ENCODE peak calls at places on chromosomes 1 and 21, in ten cellular contexts. Y is NCI-H1417; G is caudate nucleus; U is GM12891; A is AG08395; Q is BE2C; F is activated CD4-positive, alpha-beta T cell treated with anti-CD3 and anti-CD28 coated beads for 1 hour; H is WTC11; O is neural crest cell; X is A549. V is an unnamed sample.

GRCh38 chr1:233520510-233521191 is 93.3 kb upstream of the KCNK1 start:
- DNase-seq in Y (no peak), G (no peak), U (no peak), A (no peak), Q (no peak), F (no peak), H (no peak), O (no peak), X (peak), V (no peak)

GRCh38 chr1:152071123-152071522 is 17.7 kb downstream of the TCHHL1 start:
- DNase-seq in Y (no peak), G (no peak), U (no peak), A (no peak), Q (no peak), F (no peak), H (no peak), O (no peak), X (no peak), V (no peak)

GRCh38 chr21:37297364-37297763 is 30.2 kb upstream of the VPS26C start:
- DNase-seq in Y (no peak), G (no peak), U (no peak), A (no peak), Q (no peak), F (no peak), H (no peak), O (no peak), X (no peak), V (no peak)

GRCh38 chr1:222167111-222167510 is 380.8 kb downstream of the HHIPL2 start:
- DNase-seq in Y (no peak), G (no peak), U (no peak), A (peak), Q (peak), F (no peak), H (peak), O (peak), X (peak), V (no peak)

GRCh38 chr1:94755675-94756074 is 64.5 kb upstream of the SLC44A3 start:
- DNase-seq in Y (no peak), G (no peak), U (no peak), A (peak), Q (peak), F (no peak), H (no peak), O (no peak), X (peak), V (no peak)

GRCh38 chr21:41571938-41572510 is 64.1 kb upstream of the TMPRSS2 start:
- DNase-seq in Y (no peak), G (no peak), U (no peak), A (no peak), Q (no peak), F (no peak), H (no peak), O (no peak), X (no peak), V (no peak)

GRCh38 chr1:187070076-187070475 is 241.3 kb downstream of the PLA2G4A start:
- DNase-seq in Y (no peak), G (no peak), U (no peak), A (no peak), Q (no peak), F (no peak), H (no peak), O (no peak), X (no peak), V (no peak)

GRCh38 chr1:247924868-247925267 is at the start of gene OR2AJ1:
- DNase-seq in Y (no peak), G (no peak), U (no peak), A (no peak), Q (no peak), F (no peak), H (no peak), O (no peak), X (no peak), V (no peak)

GRCh38 chr1:116286541-116286971 is 86.5 kb upstream of the ATP1A1 start:
- DNase-seq in Y (no peak), G (no peak), U (no peak), A (peak), Q (peak), F (no peak), H (no peak), O (no peak), X (no peak), V (no peak)

GRCh38 chr21:17466166-17466565 is 46.7 kb upstream of the CXADR start:
- DNase-seq in Y (no peak), G (no peak), U (no peak), A (peak), Q (no peak), F (no peak), H (no peak), O (no peak), X (peak), V (no peak)

GRCh38 chr1:241695454-241696171 is 43.5 kb downstream of the WDR64 start:
- DNase-seq in Y (no peak), G (no peak), U (no peak), A (no peak), Q (no peak), F (no peak), H (no peak), O (no peak), X (no peak), V (no peak)

GRCh38 chr1:31939484-31940329 is 1.5 kb upstream of the PTP4A2 start:
- DNase-seq in Y (no peak), G (no peak), U (peak), A (peak), Q (peak), F (peak), H (no peak), O (no peak), X (peak), V (no peak)

GRCh38 chr21:31557956-31558838 is 101.3 kb upstream of the SOD1 start:
- DNase-seq in Y (peak), G (no peak), U (no peak), A (no peak), Q (peak), F (peak), H (peak), O (peak), X (no peak), V (peak)

GRCh38 chr1:7644906-7645750 is 126.0 kb upstream of the VAMP3 start:
- DNase-seq in Y (peak), G (no peak), U (no peak), A (peak), Q (peak), F (no peak), H (no peak), O (no peak), X (no peak), V (no peak)

GRCh38 chr1:244952280-244952933 is 88.1 kb upstream of the HNRNPU start:
- DNase-seq in Y (no peak), G (no peak), U (no peak), A (no peak), Q (no peak), F (no peak), H (no peak), O (no peak), X (no peak), V (no peak)

GRCh38 chr1:177082855-177083741 is 81.4 kb downstream of the ASTN1 start:
- DNase-seq in Y (no peak), G (no peak), U (no peak), A (peak), Q (no peak), F (no peak), H (no peak), O (no peak), X (no peak), V (no peak)

GRCh38 chr1:181081399-181081798 is 7.1 kb upstream of the IER5 start:
- DNase-seq in Y (no peak), G (no peak), U (no peak), A (no peak), Q (no peak), F (no peak), H (no peak), O (no peak), X (no peak), V (no peak)

V was measured in putamen.